ENCODE peak calls at places on chromosome 20, in seven cellular contexts. R, E, B, J, I, C and V are unnamed samples.

GRCh38 chr20:57249073-57249472 is 17.4 kb downstream of the BMP7 start:
- DNase-seq in R (no peak), E (no peak), B (no peak), J (no peak), I (no peak), C (no peak), V (no peak)

GRCh38 chr20:61812771-61813485 is 252.8 kb downstream of the TAF4 start:
- DNase-seq in R (no peak), E (no peak), B (no peak), J (no peak), I (peak; percentile 39), C (no peak), V (no peak)

GRCh38 chr20:60372822-60373221 is 414.6 kb downstream of the CDH26 start:
- DNase-seq in R (peak; percentile 3), E (no peak), B (no peak), J (no peak), I (no peak), C (no peak), V (no peak)

GRCh38 chr20:1264727-1265126 is 1.4 kb upstream of the SNPH start:
- DNase-seq in R (no peak), E (no peak), B (no peak), J (no peak), I (no peak), C (no peak), V (no peak)

GRCh38 chr20:63891061-63892002 is 3.6 kb upstream of the DNAJC5 start:
- DNase-seq in R (no peak), E (no peak), B (no peak), J (no peak), I (no peak), C (no peak), V (peak; percentile 98)

GRCh38 chr20:51800132-51800721 is 2.1 kb downstream of the SALL4 start:
- DNase-seq in R (peak; percentile 98), E (peak; percentile 99), B (peak; percentile 45), J (peak; percentile 15), I (peak; percentile 91), C (peak; percentile 95), V (peak; percentile 38)

GRCh38 chr20:58597021-58597940 is 53.8 kb upstream of the STX16 start:
- DNase-seq in R (no peak), E (no peak), B (no peak), J (peak; percentile 74), I (no peak), C (no peak), V (no peak)

GRCh38 chr20:57381596-57382503 is 9.3 kb upstream of the RBM38 start:
- DNase-seq in R (peak; percentile 91), E (peak; percentile 98), B (peak; percentile 84), J (peak; percentile 71), I (peak; percentile 94), C (peak; percentile 88), V (peak; percentile 77)

GRCh38 chr20:25315418-25316210 is 67.7 kb downstream of the PYGB start:
- DNase-seq in R (no peak), E (no peak), B (no peak), J (no peak), I (peak; percentile 49), C (no peak), V (no peak)

GRCh38 chr20:59405226-59405815 is 104.9 kb downstream of the EDN3 start:
- DNase-seq in R (no peak), E (no peak), B (no peak), J (no peak), I (no peak), C (peak; percentile 71), V (no peak)